ENCODE peak calls at places on chromosomes 11 and 22, in nine cellular contexts. One of them, this sample, is unnamed.

GRCh38 chr22:43897751-43898261 is 6.0 kb upstream of the PNPLA5 start:
- DNase-seq in HFF-Myc: no peak
- DNase-seq in stimulated activated CD4-positive, alpha-beta T cell treated with anti-CD3 and anti-CD28 coated beads, Interleukin-12 subunit alpha, Interleukin-12 subunit beta, amount 100 ng/mL, for 48 hours: peak; percentile 10
- DNase-seq in stimulated activated CD8-positive, alpha-beta memory T cell treated with anti-CD3 and anti-CD28 coated beads, Interleukin-7, amount 100 ng/mL, for 48 hours: peak; percentile 18
- DNase-seq in hippocampal formation: no peak
- DNase-seq in NCI-H1930: no peak
- DNase-seq in T-helper 2 cell: no peak
- DNase-seq in T follicular helper cell: no peak
- DNase-seq in activated T-cell treated with anti-CD3 and anti-CD28 coated beads, Interleukin-2, amount 50 U/mL, for 72 hours: peak; percentile 20
- DNase-seq in this sample: no peak

GRCh38 chr11:19917069-19917468 is 204.4 kb downstream of the NAV2 start:
- DNase-seq in hippocampal formation: no peak
- DNase-seq in HFF-Myc: no peak
- DNase-seq in NCI-H1930: no peak
- DNase-seq in T-helper 2 cell: no peak
- DNase-seq in stimulated activated CD4-positive, alpha-beta T cell treated with anti-CD3 and anti-CD28 coated beads, Interleukin-12 subunit alpha, Interleukin-12 subunit beta, amount 100 ng/mL, for 48 hours: no peak
- DNase-seq in activated T-cell treated with anti-CD3 and anti-CD28 coated beads, Interleukin-2, amount 50 U/mL, for 72 hours: no peak
- DNase-seq in T follicular helper cell: no peak
- DNase-seq in stimulated activated CD8-positive, alpha-beta memory T cell treated with anti-CD3 and anti-CD28 coated beads, Interleukin-7, amount 100 ng/mL, for 48 hours: no peak
- DNase-seq in this sample: no peak

GRCh38 chr22:41925783-41926460 is 684 bp downstream of the TNFRSF13C start:
- DNase-seq in HFF-Myc: no peak
- DNase-seq in T-helper 2 cell: peak; percentile 72
- DNase-seq in NCI-H1930: peak; percentile 72
- DNase-seq in stimulated activated CD8-positive, alpha-beta memory T cell treated with anti-CD3 and anti-CD28 coated beads, Interleukin-7, amount 100 ng/mL, for 48 hours: peak; percentile 53
- DNase-seq in stimulated activated CD4-positive, alpha-beta T cell treated with anti-CD3 and anti-CD28 coated beads, Interleukin-12 subunit alpha, Interleukin-12 subunit beta, amount 100 ng/mL, for 48 hours: peak; percentile 51
- DNase-seq in hippocampal formation: no peak
- DNase-seq in T follicular helper cell: peak; percentile 73
- DNase-seq in activated T-cell treated with anti-CD3 and anti-CD28 coated beads, Interleukin-2, amount 50 U/mL, for 72 hours: peak; percentile 91
- DNase-seq in this sample: no peak

GRCh38 chr11:66369073-66369894 is 2.3 kb downstream of the SLC29A2 start:
- DNase-seq in NCI-H1930: no peak
- DNase-seq in hippocampal formation: no peak
- DNase-seq in activated T-cell treated with anti-CD3 and anti-CD28 coated beads, Interleukin-2, amount 50 U/mL, for 72 hours: no peak
- DNase-seq in stimulated activated CD8-positive, alpha-beta memory T cell treated with anti-CD3 and anti-CD28 coated beads, Interleukin-7, amount 100 ng/mL, for 48 hours: no peak
- DNase-seq in T follicular helper cell: no peak
- DNase-seq in HFF-Myc: no peak
- DNase-seq in stimulated activated CD4-positive, alpha-beta T cell treated with anti-CD3 and anti-CD28 coated beads, Interleukin-12 subunit alpha, Interleukin-12 subunit beta, amount 100 ng/mL, for 48 hours: no peak
- DNase-seq in T-helper 2 cell: no peak
- DNase-seq in this sample: no peak

GRCh38 chr11:390175-390574 is 3.8 kb upstream of the PKP3 start:
- DNase-seq in stimulated activated CD8-positive, alpha-beta memory T cell treated with anti-CD3 and anti-CD28 coated beads, Interleukin-7, amount 100 ng/mL, for 48 hours: no peak
- DNase-seq in NCI-H1930: peak; percentile 83
- DNase-seq in hippocampal formation: no peak
- DNase-seq in HFF-Myc: no peak
- DNase-seq in activated T-cell treated with anti-CD3 and anti-CD28 coated beads, Interleukin-2, amount 50 U/mL, for 72 hours: no peak
- DNase-seq in stimulated activated CD4-positive, alpha-beta T cell treated with anti-CD3 and anti-CD28 coated beads, Interleukin-12 subunit alpha, Interleukin-12 subunit beta, amount 100 ng/mL, for 48 hours: no peak
- DNase-seq in T-helper 2 cell: no peak
- DNase-seq in T follicular helper cell: no peak
- DNase-seq in this sample: no peak

GRCh38 chr11:2584812-2585565 is 114.8 kb downstream of the KCNQ1OT1 start:
- DNase-seq in HFF-Myc: no peak
- DNase-seq in activated T-cell treated with anti-CD3 and anti-CD28 coated beads, Interleukin-2, amount 50 U/mL, for 72 hours: no peak
- DNase-seq in hippocampal formation: no peak
- DNase-seq in stimulated activated CD4-positive, alpha-beta T cell treated with anti-CD3 and anti-CD28 coated beads, Interleukin-12 subunit alpha, Interleukin-12 subunit beta, amount 100 ng/mL, for 48 hours: no peak
- DNase-seq in NCI-H1930: no peak
- DNase-seq in stimulated activated CD8-positive, alpha-beta memory T cell treated with anti-CD3 and anti-CD28 coated beads, Interleukin-7, amount 100 ng/mL, for 48 hours: no peak
- DNase-seq in T-helper 2 cell: no peak
- DNase-seq in T follicular helper cell: no peak
- DNase-seq in this sample: peak; percentile 11

GRCh38 chr22:47561766-47562165 is 799.3 kb downstream of the TBC1D22A start:
- DNase-seq in NCI-H1930: no peak
- DNase-seq in T-helper 2 cell: no peak
- DNase-seq in T follicular helper cell: no peak
- DNase-seq in stimulated activated CD4-positive, alpha-beta T cell treated with anti-CD3 and anti-CD28 coated beads, Interleukin-12 subunit alpha, Interleukin-12 subunit beta, amount 100 ng/mL, for 48 hours: no peak
- DNase-seq in HFF-Myc: no peak
- DNase-seq in activated T-cell treated with anti-CD3 and anti-CD28 coated beads, Interleukin-2, amount 50 U/mL, for 72 hours: no peak
- DNase-seq in stimulated activated CD8-positive, alpha-beta memory T cell treated with anti-CD3 and anti-CD28 coated beads, Interleukin-7, amount 100 ng/mL, for 48 hours: no peak
- DNase-seq in hippocampal formation: no peak
- DNase-seq in this sample: no peak

GRCh38 chr11:47603295-47603694 is 9.1 kb upstream of the C1QTNF4 start:
- DNase-seq in stimulated activated CD4-positive, alpha-beta T cell treated with anti-CD3 and anti-CD28 coated beads, Interleukin-12 subunit alpha, Interleukin-12 subunit beta, amount 100 ng/mL, for 48 hours: no peak
- DNase-seq in activated T-cell treated with anti-CD3 and anti-CD28 coated beads, Interleukin-2, amount 50 U/mL, for 72 hours: no peak
- DNase-seq in HFF-Myc: no peak
- DNase-seq in T follicular helper cell: no peak
- DNase-seq in hippocampal formation: no peak
- DNase-seq in NCI-H1930: no peak
- DNase-seq in stimulated activated CD8-positive, alpha-beta memory T cell treated with anti-CD3 and anti-CD28 coated beads, Interleukin-7, amount 100 ng/mL, for 48 hours: no peak
- DNase-seq in T-helper 2 cell: no peak
- DNase-seq in this sample: no peak

GRCh38 chr22:37823134-37823985 is at the start of gene GALR3:
- DNase-seq in T-helper 2 cell: no peak
- DNase-seq in NCI-H1930: no peak
- DNase-seq in stimulated activated CD8-positive, alpha-beta memory T cell treated with anti-CD3 and anti-CD28 coated beads, Interleukin-7, amount 100 ng/mL, for 48 hours: no peak
- DNase-seq in activated T-cell treated with anti-CD3 and anti-CD28 coated beads, Interleukin-2, amount 50 U/mL, for 72 hours: no peak
- DNase-seq in stimulated activated CD4-positive, alpha-beta T cell treated with anti-CD3 and anti-CD28 coated beads, Interleukin-12 subunit alpha, Interleukin-12 subunit beta, amount 100 ng/mL, for 48 hours: no peak
- DNase-seq in hippocampal formation: no peak
- DNase-seq in T follicular helper cell: no peak
- DNase-seq in HFF-Myc: no peak
- DNase-seq in this sample: no peak

GRCh38 chr11:70415176-70415575 is 16.8 kb downstream of the CTTN start:
- DNase-seq in HFF-Myc: peak; percentile 15
- DNase-seq in hippocampal formation: no peak
- DNase-seq in T follicular helper cell: no peak
- DNase-seq in NCI-H1930: no peak
- DNase-seq in T-helper 2 cell: no peak
- DNase-seq in activated T-cell treated with anti-CD3 and anti-CD28 coated beads, Interleukin-2, amount 50 U/mL, for 72 hours: no peak
- DNase-seq in stimulated activated CD4-positive, alpha-beta T cell treated with anti-CD3 and anti-CD28 coated beads, Interleukin-12 subunit alpha, Interleukin-12 subunit beta, amount 100 ng/mL, for 48 hours: no peak
- DNase-seq in stimulated activated CD8-positive, alpha-beta memory T cell treated with anti-CD3 and anti-CD28 coated beads, Interleukin-7, amount 100 ng/mL, for 48 hours: no peak
- DNase-seq in this sample: no peak

GRCh38 chr22:21837184-21837979 is 30.1 kb downstream of the MAPK1 start:
- DNase-seq in hippocampal formation: no peak
- DNase-seq in HFF-Myc: peak; percentile 69
- DNase-seq in T follicular helper cell: no peak
- DNase-seq in stimulated activated CD8-positive, alpha-beta memory T cell treated with anti-CD3 and anti-CD28 coated beads, Interleukin-7, amount 100 ng/mL, for 48 hours: no peak
- DNase-seq in activated T-cell treated with anti-CD3 and anti-CD28 coated beads, Interleukin-2, amount 50 U/mL, for 72 hours: no peak
- DNase-seq in stimulated activated CD4-positive, alpha-beta T cell treated with anti-CD3 and anti-CD28 coated beads, Interleukin-12 subunit alpha, Interleukin-12 subunit beta, amount 100 ng/mL, for 48 hours: no peak
- DNase-seq in NCI-H1930: no peak
- DNase-seq in T-helper 2 cell: no peak
- DNase-seq in this sample: no peak

GRCh38 chr11:15976433-15977045 is 379.8 kb downstream of the SOX6 start:
- DNase-seq in stimulated activated CD8-positive, alpha-beta memory T cell treated with anti-CD3 and anti-CD28 coated beads, Interleukin-7, amount 100 ng/mL, for 48 hours: no peak
- DNase-seq in hippocampal formation: no peak
- DNase-seq in activated T-cell treated with anti-CD3 and anti-CD28 coated beads, Interleukin-2, amount 50 U/mL, for 72 hours: no peak
- DNase-seq in HFF-Myc: no peak
- DNase-seq in NCI-H1930: no peak
- DNase-seq in T follicular helper cell: no peak
- DNase-seq in stimulated activated CD4-positive, alpha-beta T cell treated with anti-CD3 and anti-CD28 coated beads, Interleukin-12 subunit alpha, Interleukin-12 subunit beta, amount 100 ng/mL, for 48 hours: no peak
- DNase-seq in T-helper 2 cell: no peak
- DNase-seq in this sample: no peak

GRCh38 chr11:129992161-129992944 is 10.3 kb downstream of the PRDM10 start:
- DNase-seq in T-helper 2 cell: no peak
- DNase-seq in HFF-Myc: peak; percentile 20
- DNase-seq in stimulated activated CD4-positive, alpha-beta T cell treated with anti-CD3 and anti-CD28 coated beads, Interleukin-12 subunit alpha, Interleukin-12 subunit beta, amount 100 ng/mL, for 48 hours: no peak
- DNase-seq in hippocampal formation: no peak
- DNase-seq in NCI-H1930: peak; percentile 60
- DNase-seq in activated T-cell treated with anti-CD3 and anti-CD28 coated beads, Interleukin-2, amount 50 U/mL, for 72 hours: peak; percentile 48
- DNase-seq in stimulated activated CD8-positive, alpha-beta memory T cell treated with anti-CD3 and anti-CD28 coated beads, Interleukin-7, amount 100 ng/mL, for 48 hours: peak; percentile 25
- DNase-seq in T follicular helper cell: peak; percentile 29
- DNase-seq in this sample: peak; percentile 67

GRCh38 chr22:26589367-26589844 is 526 bp downstream of the TPST2 start:
- DNase-seq in HFF-Myc: no peak
- DNase-seq in stimulated activated CD4-positive, alpha-beta T cell treated with anti-CD3 and anti-CD28 coated beads, Interleukin-12 subunit alpha, Interleukin-12 subunit beta, amount 100 ng/mL, for 48 hours: no peak
- DNase-seq in stimulated activated CD8-positive, alpha-beta memory T cell treated with anti-CD3 and anti-CD28 coated beads, Interleukin-7, amount 100 ng/mL, for 48 hours: no peak
- DNase-seq in T follicular helper cell: peak; percentile 8
- DNase-seq in hippocampal formation: no peak
- DNase-seq in activated T-cell treated with anti-CD3 and anti-CD28 coated beads, Interleukin-2, amount 50 U/mL, for 72 hours: peak; percentile 49
- DNase-seq in T-helper 2 cell: peak; percentile 25
- DNase-seq in NCI-H1930: no peak
- DNase-seq in this sample: no peak

GRCh38 chr11:64095286-64095825 is 59.6 kb downstream of the FLRT1 start:
- DNase-seq in NCI-H1930: no peak
- DNase-seq in stimulated activated CD8-positive, alpha-beta memory T cell treated with anti-CD3 and anti-CD28 coated beads, Interleukin-7, amount 100 ng/mL, for 48 hours: no peak
- DNase-seq in hippocampal formation: no peak
- DNase-seq in stimulated activated CD4-positive, alpha-beta T cell treated with anti-CD3 and anti-CD28 coated beads, Interleukin-12 subunit alpha, Interleukin-12 subunit beta, amount 100 ng/mL, for 48 hours: no peak
- DNase-seq in activated T-cell treated with anti-CD3 and anti-CD28 coated beads, Interleukin-2, amount 50 U/mL, for 72 hours: no peak
- DNase-seq in T-helper 2 cell: no peak
- DNase-seq in T follicular helper cell: no peak
- DNase-seq in HFF-Myc: no peak
- DNase-seq in this sample: no peak

GRCh38 chr11:123525511-123525918 is 95.4 kb downstream of the GRAMD1B start:
- DNase-seq in HFF-Myc: no peak
- DNase-seq in NCI-H1930: no peak
- DNase-seq in activated T-cell treated with anti-CD3 and anti-CD28 coated beads, Interleukin-2, amount 50 U/mL, for 72 hours: no peak
- DNase-seq in T-helper 2 cell: no peak
- DNase-seq in stimulated activated CD4-positive, alpha-beta T cell treated with anti-CD3 and anti-CD28 coated beads, Interleukin-12 subunit alpha, Interleukin-12 subunit beta, amount 100 ng/mL, for 48 hours: no peak
- DNase-seq in hippocampal formation: peak; percentile 33
- DNase-seq in stimulated activated CD8-positive, alpha-beta memory T cell treated with anti-CD3 and anti-CD28 coated beads, Interleukin-7, amount 100 ng/mL, for 48 hours: no peak
- DNase-seq in T follicular helper cell: no peak
- DNase-seq in this sample: no peak

GRCh38 chr11:17979770-17980371 is 33.0 kb downstream of the SERGEF start:
- DNase-seq in HFF-Myc: no peak
- DNase-seq in activated T-cell treated with anti-CD3 and anti-CD28 coated beads, Interleukin-2, amount 50 U/mL, for 72 hours: peak; percentile 24
- DNase-seq in stimulated activated CD8-positive, alpha-beta memory T cell treated with anti-CD3 and anti-CD28 coated beads, Interleukin-7, amount 100 ng/mL, for 48 hours: no peak
- DNase-seq in NCI-H1930: peak; percentile 35
- DNase-seq in T-helper 2 cell: no peak
- DNase-seq in T follicular helper cell: peak; percentile 1
- DNase-seq in stimulated activated CD4-positive, alpha-beta T cell treated with anti-CD3 and anti-CD28 coated beads, Interleukin-12 subunit alpha, Interleukin-12 subunit beta, amount 100 ng/mL, for 48 hours: no peak
- DNase-seq in hippocampal formation: no peak
- DNase-seq in this sample: peak; percentile 37

GRCh38 chr22:31241936-31242335 is 29.8 kb downstream of the LIMK2 start:
- DNase-seq in T follicular helper cell: no peak
- DNase-seq in NCI-H1930: no peak
- DNase-seq in stimulated activated CD8-positive, alpha-beta memory T cell treated with anti-CD3 and anti-CD28 coated beads, Interleukin-7, amount 100 ng/mL, for 48 hours: no peak
- DNase-seq in HFF-Myc: no peak
- DNase-seq in stimulated activated CD4-positive, alpha-beta T cell treated with anti-CD3 and anti-CD28 coated beads, Interleukin-12 subunit alpha, Interleukin-12 subunit beta, amount 100 ng/mL, for 48 hours: no peak
- DNase-seq in T-helper 2 cell: no peak
- DNase-seq in hippocampal formation: no peak
- DNase-seq in activated T-cell treated with anti-CD3 and anti-CD28 coated beads, Interleukin-2, amount 50 U/mL, for 72 hours: no peak
- DNase-seq in this sample: no peak

GRCh38 chr11:32888805-32889204 is 3.8 kb upstream of the QSER1 start:
- DNase-seq in stimulated activated CD8-positive, alpha-beta memory T cell treated with anti-CD3 and anti-CD28 coated beads, Interleukin-7, amount 100 ng/mL, for 48 hours: no peak
- DNase-seq in T follicular helper cell: no peak
- DNase-seq in T-helper 2 cell: no peak
- DNase-seq in hippocampal formation: no peak
- DNase-seq in NCI-H1930: no peak
- DNase-seq in activated T-cell treated with anti-CD3 and anti-CD28 coated beads, Interleukin-2, amount 50 U/mL, for 72 hours: no peak
- DNase-seq in stimulated activated CD4-positive, alpha-beta T cell treated with anti-CD3 and anti-CD28 coated beads, Interleukin-12 subunit alpha, Interleukin-12 subunit beta, amount 100 ng/mL, for 48 hours: no peak
- DNase-seq in HFF-Myc: no peak
- DNase-seq in this sample: no peak

GRCh38 chr11:55401011-55401410 is 33.2 kb downstream of the OR4A15 start:
- DNase-seq in stimulated activated CD4-positive, alpha-beta T cell treated with anti-CD3 and anti-CD28 coated beads, Interleukin-12 subunit alpha, Interleukin-12 subunit beta, amount 100 ng/mL, for 48 hours: no peak
- DNase-seq in T-helper 2 cell: no peak
- DNase-seq in hippocampal formation: no peak
- DNase-seq in T follicular helper cell: no peak
- DNase-seq in stimulated activated CD8-positive, alpha-beta memory T cell treated with anti-CD3 and anti-CD28 coated beads, Interleukin-7, amount 100 ng/mL, for 48 hours: no peak
- DNase-seq in HFF-Myc: no peak
- DNase-seq in NCI-H1930: no peak
- DNase-seq in activated T-cell treated with anti-CD3 and anti-CD28 coated beads, Interleukin-2, amount 50 U/mL, for 72 hours: no peak
- DNase-seq in this sample: no peak

GRCh38 chr11:89626366-89626765 is 83.7 kb upstream of the TRIM77 start:
- DNase-seq in T-helper 2 cell: no peak
- DNase-seq in T follicular helper cell: no peak
- DNase-seq in hippocampal formation: no peak
- DNase-seq in stimulated activated CD4-positive, alpha-beta T cell treated with anti-CD3 and anti-CD28 coated beads, Interleukin-12 subunit alpha, Interleukin-12 subunit beta, amount 100 ng/mL, for 48 hours: no peak
- DNase-seq in activated T-cell treated with anti-CD3 and anti-CD28 coated beads, Interleukin-2, amount 50 U/mL, for 72 hours: no peak
- DNase-seq in HFF-Myc: no peak
- DNase-seq in stimulated activated CD8-positive, alpha-beta memory T cell treated with anti-CD3 and anti-CD28 coated beads, Interleukin-7, amount 100 ng/mL, for 48 hours: no peak
- DNase-seq in NCI-H1930: no peak
- DNase-seq in this sample: no peak

GRCh38 chr11:117045956-117046355 is 52.3 kb downstream of the SIK3 start:
- DNase-seq in stimulated activated CD4-positive, alpha-beta T cell treated with anti-CD3 and anti-CD28 coated beads, Interleukin-12 subunit alpha, Interleukin-12 subunit beta, amount 100 ng/mL, for 48 hours: no peak
- DNase-seq in T follicular helper cell: no peak
- DNase-seq in T-helper 2 cell: no peak
- DNase-seq in NCI-H1930: no peak
- DNase-seq in activated T-cell treated with anti-CD3 and anti-CD28 coated beads, Interleukin-2, amount 50 U/mL, for 72 hours: no peak
- DNase-seq in hippocampal formation: peak; percentile 94
- DNase-seq in stimulated activated CD8-positive, alpha-beta memory T cell treated with anti-CD3 and anti-CD28 coated beads, Interleukin-7, amount 100 ng/mL, for 48 hours: no peak
- DNase-seq in HFF-Myc: no peak
- DNase-seq in this sample: no peak

GRCh38 chr22:30647536-30647935 is 12.0 kb downstream of the SLC35E4 start:
- DNase-seq in stimulated activated CD8-positive, alpha-beta memory T cell treated with anti-CD3 and anti-CD28 coated beads, Interleukin-7, amount 100 ng/mL, for 48 hours: no peak
- DNase-seq in HFF-Myc: no peak
- DNase-seq in activated T-cell treated with anti-CD3 and anti-CD28 coated beads, Interleukin-2, amount 50 U/mL, for 72 hours: no peak
- DNase-seq in NCI-H1930: no peak
- DNase-seq in T follicular helper cell: no peak
- DNase-seq in stimulated activated CD4-positive, alpha-beta T cell treated with anti-CD3 and anti-CD28 coated beads, Interleukin-12 subunit alpha, Interleukin-12 subunit beta, amount 100 ng/mL, for 48 hours: no peak
- DNase-seq in hippocampal formation: no peak
- DNase-seq in T-helper 2 cell: no peak
- DNase-seq in this sample: no peak

GRCh38 chr11:12220305-12220704 is 109.9 kb downstream of the MICAL2 start:
- DNase-seq in T follicular helper cell: no peak
- DNase-seq in stimulated activated CD4-positive, alpha-beta T cell treated with anti-CD3 and anti-CD28 coated beads, Interleukin-12 subunit alpha, Interleukin-12 subunit beta, amount 100 ng/mL, for 48 hours: no peak
- DNase-seq in T-helper 2 cell: no peak
- DNase-seq in HFF-Myc: no peak
- DNase-seq in hippocampal formation: peak; percentile 80
- DNase-seq in stimulated activated CD8-positive, alpha-beta memory T cell treated with anti-CD3 and anti-CD28 coated beads, Interleukin-7, amount 100 ng/mL, for 48 hours: no peak
- DNase-seq in NCI-H1930: no peak
- DNase-seq in activated T-cell treated with anti-CD3 and anti-CD28 coated beads, Interleukin-2, amount 50 U/mL, for 72 hours: no peak
- DNase-seq in this sample: no peak

GRCh38 chr11:26712497-26712896 is 9.4 kb downstream of the SLC5A12 start:
- DNase-seq in NCI-H1930: no peak
- DNase-seq in hippocampal formation: no peak
- DNase-seq in activated T-cell treated with anti-CD3 and anti-CD28 coated beads, Interleukin-2, amount 50 U/mL, for 72 hours: no peak
- DNase-seq in HFF-Myc: no peak
- DNase-seq in stimulated activated CD8-positive, alpha-beta memory T cell treated with anti-CD3 and anti-CD28 coated beads, Interleukin-7, amount 100 ng/mL, for 48 hours: no peak
- DNase-seq in stimulated activated CD4-positive, alpha-beta T cell treated with anti-CD3 and anti-CD28 coated beads, Interleukin-12 subunit alpha, Interleukin-12 subunit beta, amount 100 ng/mL, for 48 hours: no peak
- DNase-seq in T-helper 2 cell: no peak
- DNase-seq in T follicular helper cell: no peak
- DNase-seq in this sample: no peak

GRCh38 chr11:78740175-78741161 is 165.8 kb upstream of the NARS2 start:
- DNase-seq in stimulated activated CD4-positive, alpha-beta T cell treated with anti-CD3 and anti-CD28 coated beads, Interleukin-12 subunit alpha, Interleukin-12 subunit beta, amount 100 ng/mL, for 48 hours: no peak
- DNase-seq in activated T-cell treated with anti-CD3 and anti-CD28 coated beads, Interleukin-2, amount 50 U/mL, for 72 hours: no peak
- DNase-seq in NCI-H1930: no peak
- DNase-seq in stimulated activated CD8-positive, alpha-beta memory T cell treated with anti-CD3 and anti-CD28 coated beads, Interleukin-7, amount 100 ng/mL, for 48 hours: no peak
- DNase-seq in HFF-Myc: no peak
- DNase-seq in T-helper 2 cell: no peak
- DNase-seq in hippocampal formation: no peak
- DNase-seq in T follicular helper cell: no peak
- DNase-seq in this sample: no peak